ENCODE peak calls at places on chromosome 21, in seven cellular contexts. M is HepG2, W is HCT116, N is H1, Q is K562, V is GM12878, J is SK-N-SH. Z is an unnamed sample.

GRCh38 chr21:33961061-33961460 is 45.5 kb upstream of the ATP5PO start:
- DNase-seq in M (no peak), W (no peak), N (no peak), Q (no peak), V (no peak), J (no peak), Z (no peak)

GRCh38 chr21:42705346-42705745 is 51.9 kb downstream of the PDE9A start:
- DNase-seq in M (no peak), W (no peak), N (no peak), Q (no peak), V (no peak), J (no peak), Z (no peak)

GRCh38 chr21:33479679-33480480 is at the start of gene TMEM50B:
- DNase-seq in M (peak; percentile 90), W (peak; percentile 83), N (peak; percentile 95), Q (peak; percentile 100), V (peak; percentile 79), J (peak; percentile 98), Z (peak; percentile 97)

GRCh38 chr21:41369105-41369914 is 7.5 kb downstream of the MX2 start:
- DNase-seq in M (peak; percentile 40), W (no peak), N (peak; percentile 80), Q (no peak), V (peak; percentile 42), J (peak; percentile 42), Z (no peak)

GRCh38 chr21:27813750-27814149 is 846.9 kb upstream of the ADAMTS5 start:
- DNase-seq in M (no peak), W (no peak), N (no peak), Q (no peak), V (no peak), J (no peak), Z (no peak)

GRCh38 chr21:37166733-37167132 is 93.7 kb downstream of the TTC3 start:
- DNase-seq in M (no peak), W (peak; percentile 23), N (no peak), Q (no peak), V (no peak), J (no peak), Z (peak; percentile 65)

GRCh38 chr21:38170283-38170682 is 86.5 kb upstream of the KCNJ15 start:
- DNase-seq in M (no peak), W (no peak), N (peak; percentile 53), Q (no peak), V (no peak), J (no peak), Z (no peak)

GRCh38 chr21:31530364-31530763 is 129.1 kb upstream of the SOD1 start:
- DNase-seq in M (no peak), W (no peak), N (no peak), Q (no peak), V (no peak), J (peak; percentile 38), Z (no peak)

GRCh38 chr21:37139902-37140301 is 66.8 kb downstream of the TTC3 start:
- DNase-seq in M (no peak), W (no peak), N (no peak), Q (no peak), V (no peak), J (no peak), Z (no peak)

GRCh38 chr21:44520326-44521300 is 19.4 kb downstream of the KRTAP10-1 start:
- DNase-seq in M (no peak), W (no peak), N (no peak), Q (no peak), V (no peak), J (no peak), Z (peak; percentile 55)

GRCh38 chr21:44485254-44485793 is 30.0 kb downstream of the LRRC3 start:
- DNase-seq in M (no peak), W (peak; percentile 46), N (peak; percentile 87), Q (peak; percentile 64), V (no peak), J (peak; percentile 83), Z (peak; percentile 50)

GRCh38 chr21:32484706-32485380 is 72.3 kb downstream of the EVA1C start:
- DNase-seq in M (no peak), W (no peak), N (no peak), Q (no peak), V (no peak), J (no peak), Z (no peak)

GRCh38 chr21:26834181-26834945 is 10.8 kb downstream of the ADAMTS1 start:
- DNase-seq in M (no peak), W (no peak), N (no peak), Q (no peak), V (no peak), J (no peak), Z (no peak)

DNA sequence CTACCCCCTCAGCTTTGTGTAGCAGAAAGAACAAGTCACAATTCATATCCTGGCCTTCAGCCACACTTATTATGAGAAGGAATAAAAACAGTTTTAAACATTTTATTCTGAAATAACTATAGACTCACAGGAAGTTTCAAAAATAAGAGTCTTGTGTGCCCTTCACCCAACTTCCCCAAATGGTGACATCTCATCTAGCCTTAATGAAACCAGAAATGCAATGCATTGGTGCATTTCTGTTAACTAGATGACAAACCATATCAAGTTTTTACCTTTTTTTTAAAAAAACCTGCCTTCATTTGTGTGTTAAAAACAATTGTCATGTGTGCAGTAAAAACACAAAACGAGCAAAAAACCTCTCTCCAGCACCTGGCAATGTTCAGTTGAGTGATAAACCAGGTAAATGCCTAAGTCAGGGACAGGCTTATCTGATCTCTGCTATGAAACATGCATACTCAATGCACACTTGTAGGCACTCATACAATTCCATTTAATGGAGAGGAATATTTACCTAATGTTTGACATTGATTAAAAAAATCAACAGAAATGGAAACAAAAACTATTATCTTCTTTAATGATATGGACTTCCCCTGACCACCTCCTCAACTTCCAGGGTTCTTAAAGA is 51.5 kb downstream of the SH3BGR start:
- DNase-seq in M (no peak), W (no peak), N (no peak), Q (no peak), V (no peak), J (no peak), Z (no peak)
- TF ChIP-seq JUND in M (no peak), W (no peak), N (no peak), Q (no peak), V (no peak), J (no peak), Z (no peak)

DNA sequence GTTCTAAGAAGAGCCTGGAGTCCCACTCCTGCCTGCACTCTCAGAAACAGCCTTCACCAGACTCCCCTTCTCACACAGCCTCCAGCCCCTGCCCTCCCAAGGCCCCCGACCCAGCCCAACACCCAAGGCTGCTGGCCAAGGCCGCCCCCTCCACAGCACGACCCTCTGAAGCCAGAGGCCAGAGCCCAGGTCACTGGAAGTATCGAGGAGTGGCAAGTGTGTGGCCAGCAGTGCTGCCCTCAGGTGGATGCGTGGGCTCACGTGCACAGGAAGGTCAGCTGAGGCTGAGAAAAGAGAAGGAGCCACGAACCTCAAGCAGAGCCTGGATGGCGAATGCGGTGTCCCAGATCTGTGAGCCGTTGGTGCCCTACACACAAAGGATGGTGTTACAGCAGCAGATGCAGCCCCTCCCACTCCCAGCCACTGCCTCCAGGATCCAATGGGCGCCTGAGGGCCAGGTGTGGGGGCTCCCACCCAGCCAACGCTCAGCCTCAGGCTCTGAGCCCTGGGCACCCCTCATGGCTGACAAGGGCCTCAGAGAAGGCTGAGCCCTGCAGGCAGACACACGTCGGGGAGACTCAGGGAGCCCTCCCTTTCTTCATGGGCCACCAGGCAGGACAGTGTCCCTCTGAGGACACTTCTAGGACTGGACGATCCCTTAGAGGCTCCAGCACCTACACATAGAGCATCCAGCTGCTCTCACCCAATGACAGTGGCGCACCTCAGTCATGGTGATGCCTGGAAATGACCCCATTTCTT is 18.0 kb downstream of the LSS start:
- DNase-seq in M (no peak), W (no peak), N (no peak), Q (no peak), V (no peak), J (no peak), Z (no peak)
- TF ChIP-seq JUND in M (no peak), W (no peak), N (no peak), Q (no peak), V (no peak), J (no peak), Z (no peak)

GRCh38 chr21:46552274-46552673 is 52.6 kb downstream of the S100B start:
- DNase-seq in M (no peak), W (no peak), N (no peak), Q (no peak), V (no peak), J (no peak), Z (no peak)

GRCh38 chr21:46550511-46550941 is 54.4 kb downstream of the S100B start:
- DNase-seq in M (no peak), W (no peak), N (peak; percentile 33), Q (no peak), V (no peak), J (no peak), Z (no peak)

GRCh38 chr21:46549650-46550049 is 55.2 kb downstream of the S100B start:
- DNase-seq in M (no peak), W (no peak), N (no peak), Q (no peak), V (no peak), J (no peak), Z (no peak)

GRCh38 chr21:46552865-46553379 is 52.0 kb downstream of the S100B start:
- DNase-seq in M (no peak), W (no peak), N (no peak), Q (no peak), V (no peak), J (no peak), Z (no peak)

DNA sequence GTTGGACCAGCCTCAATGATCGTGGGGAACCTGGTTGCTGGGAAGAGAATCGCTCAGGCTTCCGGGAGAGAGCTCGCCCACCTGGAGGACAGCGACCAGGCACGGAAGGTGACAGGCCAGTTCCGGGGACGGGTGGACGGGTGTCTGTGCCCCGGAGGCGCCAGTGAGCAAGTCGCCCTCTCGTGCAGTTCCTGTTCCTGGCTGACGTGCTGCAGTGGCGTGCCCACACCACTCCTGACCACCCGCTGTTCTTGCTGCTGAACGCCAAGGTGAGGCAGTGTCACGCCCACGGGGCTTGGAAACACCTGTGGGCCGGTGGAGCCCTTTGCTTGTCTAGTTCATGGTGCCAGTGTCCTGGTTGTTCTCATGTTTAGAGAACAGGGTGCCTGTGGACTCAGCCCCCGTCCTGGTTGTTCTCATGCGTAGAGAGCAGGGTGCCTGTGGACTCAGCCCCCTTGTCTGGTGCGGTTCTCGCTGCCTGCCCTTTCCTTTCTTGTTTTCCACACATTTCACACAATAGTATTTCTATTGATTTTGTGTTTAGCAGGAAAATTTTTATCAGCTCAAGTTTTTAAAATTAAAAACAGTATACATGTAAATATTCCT is 53.1 kb downstream of the S100B start:
- DNase-seq in M (no peak), W (no peak), N (peak; percentile 44), Q (no peak), V (no peak), J (no peak), Z (no peak)
- TF ChIP-seq JUND in M (no peak), W (no peak), N (no peak), Q (no peak), V (no peak), J (no peak), Z (no peak)

GRCh38 chr21:29288239-29288638 is 10.5 kb upstream of the BACH1 start:
- DNase-seq in M (no peak), W (no peak), N (no peak), Q (no peak), V (no peak), J (no peak), Z (peak; percentile 13)

GRCh38 chr21:29293495-29293894 is 5.2 kb upstream of the BACH1 start:
- DNase-seq in M (no peak), W (no peak), N (no peak), Q (no peak), V (peak; percentile 71), J (no peak), Z (no peak)

GRCh38 chr21:29289317-29289716 is 9.4 kb upstream of the BACH1 start:
- DNase-seq in M (no peak), W (no peak), N (no peak), Q (no peak), V (no peak), J (no peak), Z (no peak)

GRCh38 chr21:29287383-29287782 is 11.3 kb upstream of the BACH1 start:
- DNase-seq in M (peak; percentile 35), W (no peak), N (no peak), Q (no peak), V (no peak), J (no peak), Z (no peak)

GRCh38 chr21:29290245-29290644 is 8.5 kb upstream of the BACH1 start:
- DNase-seq in M (no peak), W (no peak), N (no peak), Q (no peak), V (no peak), J (no peak), Z (no peak)
- TF ChIP-seq JUND in M (no peak), W (no peak), N (no peak), Q (peak; percentile 51), V (no peak), J (no peak), Z (no peak)

Z was measured in T47D.